ENCODE peak calls at places on chromosomes 16 and 17, in six cellular contexts. D is GM12878, Z is H1, L is K562, E is HepG2, A is GM12892. T is an unnamed sample.

GRCh38 chr17:51166987-51167931 is 1.0 kb downstream of the NME2 start:
- DNase-seq in D (no peak), A (peak; percentile 86), Z (peak; percentile 80), L (peak; percentile 91), E (peak; percentile 59), T (peak; percentile 81)

GRCh38 chr17:5201011-5201410 is 9.3 kb upstream of the ZNF594 start:
- DNase-seq in Z (no peak), A (no peak), D (no peak), L (no peak), E (no peak), T (no peak)

GRCh38 chr17:50280068-50280467 is 5.8 kb downstream of the TMEM92 start:
- DNase-seq in E (no peak), L (no peak), A (peak; percentile 23), Z (no peak), D (no peak), T (peak; percentile 19)

GRCh38 chr16:89784409-89784808 is 32.0 kb downstream of the FANCA start:
- DNase-seq in L (no peak), Z (no peak), A (no peak), D (no peak), E (no peak), T (no peak)

GRCh38 chr16:11254913-11255736 is 879 bp downstream of the SOCS1 start:
- DNase-seq in A (no peak), E (no peak), Z (no peak), L (peak; percentile 69), D (no peak), T (peak; percentile 61)

GRCh38 chr17:78013683-78014467 is 55.4 kb downstream of the TNRC6C start:
- DNase-seq in D (peak; percentile 20), A (no peak), L (peak; percentile 52), E (peak; percentile 45), Z (peak; percentile 57), T (no peak)

GRCh38 chr17:77323413-77324171 is 182.8 kb downstream of the SEC14L1 start:
- DNase-seq in E (no peak), L (peak; percentile 70), Z (peak; percentile 43), D (no peak), A (no peak), T (no peak)

GRCh38 chr16:11439790-11440656 is 94.8 kb downstream of the RMI2 start:
- DNase-seq in Z (no peak), L (no peak), D (no peak), A (no peak), E (peak; percentile 46), T (no peak)

GRCh38 chr16:55563797-55564196 is 2.7 kb upstream of the CAPNS2 start:
- DNase-seq in E (no peak), D (no peak), L (no peak), A (no peak), Z (no peak), T (no peak)

GRCh38 chr16:64589836-64590235 is 532.0 kb downstream of the CDH11 start:
- DNase-seq in L (no peak), A (no peak), Z (no peak), D (no peak), E (no peak), T (no peak)

GRCh38 chr16:15866451-15866850 is 9.6 kb upstream of the MYH11 start:
- DNase-seq in A (no peak), Z (no peak), D (no peak), L (no peak), E (no peak), T (no peak)

GRCh38 chr17:60258313-60258712 is 108.5 kb downstream of the CA4 start:
- DNase-seq in D (no peak), Z (no peak), E (no peak), L (no peak), A (no peak), T (no peak)

GRCh38 chr16:57830890-57831484 is 28.7 kb upstream of the KIFC3 start:
- DNase-seq in E (no peak), A (no peak), D (no peak), Z (no peak), L (no peak), T (no peak)

GRCh38 chr17:280901-281300 is 71.7 kb downstream of the RPH3AL start:
- DNase-seq in L (no peak), D (no peak), E (no peak), Z (peak; percentile 38), A (no peak), T (no peak)

GRCh38 chr16:8376858-8377257 is 213.5 kb downstream of the TMEM114 start:
- DNase-seq in D (no peak), E (no peak), L (no peak), Z (no peak), A (no peak), T (no peak)

GRCh38 chr17:14225153-14226004 is 11.3 kb downstream of the CDRT15 start:
- DNase-seq in D (no peak), Z (no peak), L (no peak), E (no peak), A (no peak), T (no peak)

GRCh38 chr17:50151937-50152547 is 1.6 kb upstream of the PPP1R9B start:
- DNase-seq in L (peak; percentile 82), D (no peak), Z (peak; percentile 85), E (peak; percentile 87), A (peak; percentile 67), T (no peak)

GRCh38 chr17:40021471-40021961 is 6.3 kb downstream of the CSF3 start:
- DNase-seq in L (no peak), Z (no peak), D (no peak), A (peak; percentile 5), E (no peak), T (no peak)

GRCh38 chr16:28998837-28999236 is 14.0 kb downstream of the LAT start:
- DNase-seq in E (no peak), Z (no peak), L (no peak), A (no peak), D (no peak), T (no peak)

GRCh38 chr17:44334315-44335181 is 9.9 kb upstream of the SLC25A39 start:
- DNase-seq in A (no peak), L (no peak), Z (no peak), E (no peak), D (no peak), T (no peak)

GRCh38 chr17:77465358-77466041 is 324.7 kb downstream of the SEC14L1 start:
- DNase-seq in A (peak; percentile 87), E (no peak), D (peak; percentile 86), L (no peak), Z (peak; percentile 63), T (peak; percentile 84)

GRCh38 chr17:47009759-47010594 is 30.9 kb upstream of the RPRML start:
- DNase-seq in E (no peak), D (no peak), Z (no peak), L (no peak), A (no peak), T (no peak)

GRCh38 chr17:58121925-58122324 is 26.3 kb upstream of the OR4D1 start:
- DNase-seq in Z (no peak), E (peak; percentile 56), A (no peak), L (peak; percentile 39), D (no peak), T (peak; percentile 12)

DNA sequence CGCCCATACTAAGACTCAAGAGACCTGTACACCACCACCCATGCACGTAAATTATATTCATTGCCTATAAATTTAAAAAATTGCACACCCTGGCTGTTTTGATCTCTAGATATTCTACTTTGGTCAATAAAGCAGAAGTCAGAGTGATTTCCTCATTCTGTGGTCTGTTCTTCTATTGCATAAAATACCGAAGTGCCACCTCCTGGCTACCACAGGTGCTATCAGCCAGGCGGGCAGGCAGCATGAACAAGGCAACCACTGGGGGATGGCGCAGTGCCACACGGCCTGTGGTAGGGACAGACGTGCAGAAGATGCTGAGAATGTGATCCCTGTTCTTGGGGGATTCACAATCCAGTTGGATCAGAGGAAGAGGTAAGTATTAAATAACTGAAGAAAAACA is 122.3 kb downstream of the CDK5R1 start:
- DNase-seq in Z (no peak), L (no peak), E (peak; percentile 6), A (peak; percentile 15), D (peak; percentile 59), T (peak; percentile 25)
- TF ChIP-seq TAF1 in Z (no peak), L (no peak), E (no peak), A (no peak), D (no peak), T (no peak)

GRCh38 chr16:69417537-69418199 is 6.8 kb upstream of the CYB5B start:
- DNase-seq in E (peak; percentile 58), Z (no peak), D (no peak), A (no peak), L (no peak), T (no peak)
- TF ChIP-seq POLR2AphosphoS5 in E (no peak), Z (no peak), D (no peak), A (no peak), L (no peak), T (no peak)

DNA sequence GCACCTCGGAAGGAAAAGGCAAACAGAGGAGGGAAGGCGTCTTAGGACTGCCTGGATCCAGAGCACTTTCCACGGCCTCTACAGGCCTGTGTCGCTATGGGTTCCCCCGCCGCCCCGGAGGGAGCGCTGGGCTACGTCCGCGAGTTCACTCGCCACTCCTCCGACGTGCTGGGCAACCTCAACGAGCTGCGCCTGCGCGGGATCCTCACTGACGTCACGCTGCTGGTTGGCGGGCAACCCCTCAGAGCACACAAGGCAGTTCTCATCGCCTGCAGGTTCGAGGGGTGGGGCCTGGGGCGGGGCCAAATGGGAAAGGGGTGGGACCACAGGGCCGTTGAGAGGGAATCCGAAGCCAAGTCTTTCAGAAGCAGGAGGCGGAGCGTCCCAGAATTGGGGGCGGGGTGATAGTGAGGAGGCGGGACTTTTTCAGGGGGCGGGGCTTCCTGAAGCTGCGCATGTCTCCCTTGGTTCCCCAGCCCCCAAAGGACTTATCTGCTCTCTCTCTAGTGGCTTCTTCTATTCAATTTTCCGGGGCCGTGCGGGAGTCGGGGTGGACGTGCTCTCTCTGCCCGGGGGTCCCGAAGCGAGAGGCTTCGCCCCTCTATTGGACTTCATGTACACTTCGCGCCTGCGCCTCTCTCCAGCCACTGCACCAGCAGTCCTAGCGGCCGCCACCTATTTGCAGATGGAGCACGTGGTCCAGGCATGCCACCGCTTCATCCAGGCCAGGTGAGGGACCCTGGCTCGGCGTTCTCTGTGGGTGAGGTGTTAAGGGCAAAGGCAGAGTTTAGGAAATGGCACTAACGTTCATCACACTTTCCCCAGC is 939 bp downstream of the BCL6B start:
- DNase-seq in E (no peak), L (peak; percentile 95), A (peak; percentile 95), D (peak; percentile 81), Z (peak; percentile 100), T (peak; percentile 74)
- TF ChIP-seq POLR2A in E (no peak), L (peak; percentile 54), A (no peak), D (no peak), Z (no peak), T (no peak)

DNA sequence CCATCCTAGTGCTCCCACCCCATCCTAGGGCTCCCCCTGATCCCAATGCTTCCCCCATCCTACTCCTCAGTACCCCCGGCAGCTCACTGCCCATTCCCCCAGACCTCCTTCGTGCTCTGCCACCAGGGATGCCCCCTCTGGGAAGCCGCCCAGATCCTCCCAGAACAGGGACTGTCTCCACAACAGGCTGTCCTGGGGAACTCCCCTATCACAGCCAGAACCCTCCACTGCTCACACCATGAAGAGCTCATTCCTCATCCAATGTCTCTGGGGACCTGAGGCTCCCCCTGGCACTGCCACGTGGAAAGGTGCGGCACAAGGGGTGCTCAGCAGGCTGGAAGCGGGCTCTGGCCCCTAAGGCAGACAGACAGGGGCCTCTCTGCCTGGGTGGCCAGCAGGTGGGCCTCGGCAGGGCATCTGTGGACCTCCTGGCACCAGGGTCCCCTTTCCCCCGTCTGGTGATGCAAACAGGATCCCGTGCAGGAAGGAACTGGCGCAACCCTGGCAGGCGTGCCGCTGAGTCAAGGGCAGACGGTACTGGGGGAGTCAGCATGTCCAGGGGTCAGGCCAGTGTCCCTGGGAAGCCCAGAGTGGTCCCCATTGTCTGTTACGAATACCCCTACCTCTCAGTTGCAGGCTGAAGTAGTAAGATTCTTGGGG is 14.8 kb upstream of the PVALEF start:
- DNase-seq in E (no peak), A (no peak), Z (no peak), D (no peak), L (no peak), T (no peak)
- TF ChIP-seq TAF1 in E (no peak), A (no peak), Z (no peak), D (no peak), L (no peak), T (no peak)